ENCODE peak calls at places on chromosomes 6 and 20, in four cellular contexts. One of them, this sample, is unnamed.
A peak's percentile ranks its signal among the peaks of the same experiment; 100 is the strongest.

GRCh38 chr6:113634352-113635163 is 222.6 kb upstream of the MARCKS start:
- DNase-seq in adipocyte: peak; percentile 63
- DNase-seq in Calu3: no peak
- DNase-seq in fibroblast of mammary gland: peak; percentile 73
- DNase-seq in this sample: peak; percentile 30

GRCh38 chr6:47137073-47137472 is 94.9 kb upstream of the ADGRF1 start:
- DNase-seq in adipocyte: no peak
- DNase-seq in Calu3: no peak
- DNase-seq in fibroblast of mammary gland: no peak
- DNase-seq in this sample: no peak

GRCh38 chr6:88712243-88712936 is 251.0 kb downstream of the RNGTT start:
- DNase-seq in Calu3: no peak
- DNase-seq in adipocyte: no peak
- DNase-seq in fibroblast of mammary gland: no peak
- DNase-seq in this sample: no peak

GRCh38 chr6:116033687-116034303 is 26.9 kb downstream of the FRK start:
- DNase-seq in Calu3: no peak
- DNase-seq in adipocyte: no peak
- DNase-seq in fibroblast of mammary gland: no peak
- DNase-seq in this sample: no peak

GRCh38 chr20:364905-365794 is 15.4 kb upstream of the TRIB3 start:
- DNase-seq in adipocyte: no peak
- DNase-seq in fibroblast of mammary gland: peak; percentile 57
- DNase-seq in Calu3: no peak
- DNase-seq in this sample: no peak

GRCh38 chr6:7200598-7201443 is 93.1 kb downstream of the RREB1 start:
- DNase-seq in adipocyte: no peak
- DNase-seq in fibroblast of mammary gland: no peak
- DNase-seq in Calu3: peak; percentile 62
- DNase-seq in this sample: no peak

GRCh38 chr6:104689551-104690205 is 170.0 kb downstream of the HACE1 start:
- DNase-seq in adipocyte: peak; percentile 45
- DNase-seq in Calu3: no peak
- DNase-seq in fibroblast of mammary gland: peak; percentile 3
- DNase-seq in this sample: no peak

GRCh38 chr6:128464790-128465189 is 55.6 kb downstream of the PTPRK start:
- DNase-seq in fibroblast of mammary gland: no peak
- DNase-seq in Calu3: no peak
- DNase-seq in adipocyte: no peak
- DNase-seq in this sample: no peak

GRCh38 chr6:133951881-133952814 is 876 bp upstream of the TBPL1 start:
- DNase-seq in Calu3: peak; percentile 76
- DNase-seq in fibroblast of mammary gland: peak; percentile 76
- DNase-seq in adipocyte: peak; percentile 93
- DNase-seq in this sample: peak; percentile 83

GRCh38 chr6:79687759-79688158 is 56.6 kb downstream of the SH3BGRL2 start:
- DNase-seq in Calu3: no peak
- DNase-seq in adipocyte: no peak
- DNase-seq in fibroblast of mammary gland: no peak
- DNase-seq in this sample: no peak

GRCh38 chr6:145290122-145290521 is 445.2 kb downstream of the EPM2A start:
- DNase-seq in fibroblast of mammary gland: no peak
- DNase-seq in Calu3: no peak
- DNase-seq in adipocyte: no peak
- DNase-seq in this sample: no peak

GRCh38 chr6:37175332-37176267 is 5.6 kb downstream of the PIM1 start:
- DNase-seq in Calu3: no peak
- DNase-seq in adipocyte: no peak
- DNase-seq in fibroblast of mammary gland: peak; percentile 21
- DNase-seq in this sample: no peak

GRCh38 chr20:43322851-43323250 is 133.1 kb upstream of the PTPRT start:
- DNase-seq in Calu3: no peak
- DNase-seq in adipocyte: no peak
- DNase-seq in fibroblast of mammary gland: peak; percentile 47
- DNase-seq in this sample: no peak

GRCh38 chr20:53171065-53171464 is 198.9 kb downstream of the TSHZ2 start:
- DNase-seq in fibroblast of mammary gland: no peak
- DNase-seq in adipocyte: no peak
- DNase-seq in Calu3: no peak
- DNase-seq in this sample: no peak

GRCh38 chr6:3317741-3318211 is 59.0 kb downstream of the PSMG4 start:
- DNase-seq in Calu3: no peak
- DNase-seq in adipocyte: no peak
- DNase-seq in fibroblast of mammary gland: peak; percentile 47
- DNase-seq in this sample: no peak

GRCh38 chr6:30615219-30615957 is 1.7 kb downstream of the PPP1R10 start:
- DNase-seq in fibroblast of mammary gland: peak; percentile 89
- DNase-seq in Calu3: peak; percentile 45
- DNase-seq in adipocyte: peak; percentile 83
- DNase-seq in this sample: peak; percentile 85

GRCh38 chr20:50379049-50379990 is 130.9 kb upstream of the PTPN1 start:
- DNase-seq in Calu3: peak; percentile 74
- DNase-seq in adipocyte: peak; percentile 25
- DNase-seq in fibroblast of mammary gland: peak; percentile 91
- DNase-seq in this sample: no peak

This sample was measured in kidney glomerular epithelial cell.